ENCODE peak calls at places on chromosomes 5 and 9, in ten cellular contexts. One of them, this sample, is unnamed.

GRCh38 chr5:5025774-5026406 is 114.2 kb upstream of the ADAMTS16 start:
- DNase-seq in heart left ventricle: no peak
- DNase-seq in sigmoid colon: no peak
- DNase-seq in tibial nerve: no peak
- DNase-seq in IMR-90: no peak
- DNase-seq in HCT116: no peak
- DNase-seq in stomach: no peak
- DNase-seq in endothelial cell of umbilical vein: no peak
- DNase-seq in thyroid gland: no peak
- DNase-seq in lower leg skin: no peak
- DNase-seq in this sample: no peak

GRCh38 chr5:36719266-36719665 is 112.9 kb downstream of the SLC1A3 start:
- DNase-seq in thyroid gland: no peak
- DNase-seq in sigmoid colon: no peak
- DNase-seq in endothelial cell of umbilical vein: no peak
- DNase-seq in HCT116: no peak
- DNase-seq in IMR-90: no peak
- DNase-seq in lower leg skin: no peak
- DNase-seq in stomach: no peak
- DNase-seq in tibial nerve: no peak
- DNase-seq in heart left ventricle: no peak
- DNase-seq in this sample: no peak

GRCh38 chr5:174472956-174473355 is 251.4 kb upstream of the MSX2 start:
- DNase-seq in endothelial cell of umbilical vein: no peak
- DNase-seq in IMR-90: no peak
- DNase-seq in stomach: no peak
- DNase-seq in thyroid gland: no peak
- DNase-seq in HCT116: no peak
- DNase-seq in sigmoid colon: no peak
- DNase-seq in lower leg skin: no peak
- DNase-seq in tibial nerve: no peak
- DNase-seq in heart left ventricle: no peak
- DNase-seq in this sample: no peak

GRCh38 chr9:107707419-107707837 is 217.9 kb upstream of the KLF4 start:
- DNase-seq in stomach: no peak
- DNase-seq in heart left ventricle: no peak
- DNase-seq in lower leg skin: no peak
- DNase-seq in sigmoid colon: no peak
- DNase-seq in HCT116: no peak
- DNase-seq in endothelial cell of umbilical vein: no peak
- DNase-seq in tibial nerve: no peak
- DNase-seq in thyroid gland: no peak
- DNase-seq in IMR-90: peak
- DNase-seq in this sample: no peak

GRCh38 chr9:4259489-4259888 is 40.4 kb downstream of the GLIS3 start:
- DNase-seq in heart left ventricle: no peak
- DNase-seq in tibial nerve: no peak
- DNase-seq in IMR-90: no peak
- DNase-seq in lower leg skin: no peak
- DNase-seq in thyroid gland: no peak
- DNase-seq in HCT116: no peak
- DNase-seq in sigmoid colon: no peak
- DNase-seq in endothelial cell of umbilical vein: no peak
- DNase-seq in stomach: no peak
- DNase-seq in this sample: no peak

GRCh38 chr9:38030658-38031057 is 38.4 kb downstream of the SHB start:
- DNase-seq in stomach: no peak
- DNase-seq in IMR-90: no peak
- DNase-seq in HCT116: no peak
- DNase-seq in sigmoid colon: no peak
- DNase-seq in tibial nerve: no peak
- DNase-seq in heart left ventricle: no peak
- DNase-seq in endothelial cell of umbilical vein: no peak
- DNase-seq in thyroid gland: no peak
- DNase-seq in lower leg skin: no peak
- DNase-seq in this sample: no peak

GRCh38 chr9:131598121-131598520 is 52.8 kb downstream of the PRRT1B start:
- DNase-seq in lower leg skin: no peak
- DNase-seq in stomach: peak
- DNase-seq in IMR-90: no peak
- DNase-seq in HCT116: no peak
- DNase-seq in tibial nerve: peak
- DNase-seq in thyroid gland: no peak
- DNase-seq in heart left ventricle: peak
- DNase-seq in sigmoid colon: peak
- DNase-seq in endothelial cell of umbilical vein: no peak
- DNase-seq in this sample: no peak

GRCh38 chr9:136124976-136125692 is 6.5 kb upstream of the TMEM250 start:
- DNase-seq in HCT116: no peak
- DNase-seq in lower leg skin: no peak
- DNase-seq in sigmoid colon: no peak
- DNase-seq in tibial nerve: no peak
- DNase-seq in IMR-90: no peak
- DNase-seq in thyroid gland: no peak
- DNase-seq in stomach: no peak
- DNase-seq in heart left ventricle: no peak
- DNase-seq in endothelial cell of umbilical vein: no peak
- DNase-seq in this sample: no peak

GRCh38 chr9:121708768-121709488 is 57.5 kb downstream of the DAB2IP start:
- DNase-seq in thyroid gland: no peak
- DNase-seq in HCT116: no peak
- DNase-seq in IMR-90: no peak
- DNase-seq in heart left ventricle: no peak
- DNase-seq in sigmoid colon: peak
- DNase-seq in tibial nerve: no peak
- DNase-seq in lower leg skin: no peak
- DNase-seq in endothelial cell of umbilical vein: no peak
- DNase-seq in stomach: no peak
- DNase-seq in this sample: no peak

GRCh38 chr9:117135481-117135880 is 279.4 kb downstream of the ASTN2 start:
- DNase-seq in stomach: no peak
- DNase-seq in thyroid gland: no peak
- DNase-seq in IMR-90: no peak
- DNase-seq in HCT116: no peak
- DNase-seq in endothelial cell of umbilical vein: no peak
- DNase-seq in heart left ventricle: no peak
- DNase-seq in tibial nerve: no peak
- DNase-seq in sigmoid colon: no peak
- DNase-seq in lower leg skin: no peak
- DNase-seq in this sample: no peak

GRCh38 chr9:97512966-97513560 is 11.6 kb downstream of the TMOD1 start:
- DNase-seq in endothelial cell of umbilical vein: no peak
- DNase-seq in IMR-90: no peak
- DNase-seq in stomach: no peak
- DNase-seq in thyroid gland: peak
- DNase-seq in heart left ventricle: no peak
- DNase-seq in HCT116: no peak
- DNase-seq in lower leg skin: no peak
- DNase-seq in tibial nerve: no peak
- DNase-seq in sigmoid colon: no peak
- DNase-seq in this sample: no peak

GRCh38 chr5:33313150-33313549 is 127.6 kb upstream of the TARS1 start:
- DNase-seq in lower leg skin: no peak
- DNase-seq in HCT116: peak
- DNase-seq in heart left ventricle: no peak
- DNase-seq in IMR-90: peak
- DNase-seq in endothelial cell of umbilical vein: peak
- DNase-seq in sigmoid colon: no peak
- DNase-seq in tibial nerve: no peak
- DNase-seq in stomach: no peak
- DNase-seq in thyroid gland: no peak
- DNase-seq in this sample: no peak

GRCh38 chr9:114616684-114617520 is 5.8 kb downstream of the TMEM268 start:
- DNase-seq in tibial nerve: peak
- DNase-seq in stomach: peak
- DNase-seq in lower leg skin: peak
- DNase-seq in sigmoid colon: peak
- DNase-seq in IMR-90: no peak
- DNase-seq in endothelial cell of umbilical vein: no peak
- DNase-seq in heart left ventricle: peak
- DNase-seq in thyroid gland: peak
- DNase-seq in HCT116: no peak
- DNase-seq in this sample: peak

GRCh38 chr5:32261198-32261597 is 51.5 kb downstream of the MTMR12 start:
- DNase-seq in HCT116: no peak
- DNase-seq in lower leg skin: no peak
- DNase-seq in IMR-90: no peak
- DNase-seq in stomach: no peak
- DNase-seq in endothelial cell of umbilical vein: no peak
- DNase-seq in sigmoid colon: no peak
- DNase-seq in tibial nerve: no peak
- DNase-seq in heart left ventricle: no peak
- DNase-seq in thyroid gland: no peak
- DNase-seq in this sample: no peak

GRCh38 chr9:114058688-114059046 is 19.4 kb downstream of the AMBP start:
- DNase-seq in lower leg skin: peak
- DNase-seq in HCT116: no peak
- DNase-seq in heart left ventricle: no peak
- DNase-seq in thyroid gland: peak
- DNase-seq in sigmoid colon: no peak
- DNase-seq in tibial nerve: no peak
- DNase-seq in IMR-90: no peak
- DNase-seq in stomach: no peak
- DNase-seq in endothelial cell of umbilical vein: no peak
- DNase-seq in this sample: no peak

GRCh38 chr9:129884220-129885017 is 49.2 kb downstream of the USP20 start:
- DNase-seq in stomach: peak
- DNase-seq in tibial nerve: peak
- DNase-seq in heart left ventricle: peak
- DNase-seq in IMR-90: peak
- DNase-seq in HCT116: peak
- DNase-seq in lower leg skin: peak
- DNase-seq in sigmoid colon: peak
- DNase-seq in endothelial cell of umbilical vein: peak
- DNase-seq in thyroid gland: peak
- DNase-seq in this sample: peak

GRCh38 chr5:124718376-124718775 is 28.1 kb downstream of the ZNF608 start:
- DNase-seq in heart left ventricle: no peak
- DNase-seq in endothelial cell of umbilical vein: peak
- DNase-seq in thyroid gland: no peak
- DNase-seq in IMR-90: no peak
- DNase-seq in tibial nerve: no peak
- DNase-seq in HCT116: no peak
- DNase-seq in sigmoid colon: no peak
- DNase-seq in lower leg skin: no peak
- DNase-seq in stomach: no peak
- DNase-seq in this sample: no peak

GRCh38 chr9:135468866-135469521 is 10.6 kb upstream of the PPP1R26 start:
- DNase-seq in IMR-90: peak
- DNase-seq in thyroid gland: no peak
- DNase-seq in sigmoid colon: no peak
- DNase-seq in HCT116: peak
- DNase-seq in endothelial cell of umbilical vein: no peak
- DNase-seq in lower leg skin: no peak
- DNase-seq in stomach: no peak
- DNase-seq in tibial nerve: no peak
- DNase-seq in heart left ventricle: no peak
- DNase-seq in this sample: no peak

GRCh38 chr5:177133845-177134652 is 476 bp downstream of the NSD1 start:
- DNase-seq in tibial nerve: no peak
- DNase-seq in endothelial cell of umbilical vein: peak
- DNase-seq in thyroid gland: peak
- DNase-seq in HCT116: no peak
- DNase-seq in stomach: peak
- DNase-seq in sigmoid colon: peak
- DNase-seq in IMR-90: peak
- DNase-seq in lower leg skin: no peak
- DNase-seq in heart left ventricle: peak
- DNase-seq in this sample: no peak
- TF ChIP-seq POLR2A in tibial nerve: no peak
- TF ChIP-seq POLR2A in endothelial cell of umbilical vein: peak
- TF ChIP-seq POLR2A in thyroid gland: no peak
- TF ChIP-seq POLR2A in HCT116: no peak
- TF ChIP-seq POLR2A in stomach: no peak
- TF ChIP-seq POLR2A in sigmoid colon: peak
- TF ChIP-seq POLR2A in IMR-90: no peak
- TF ChIP-seq POLR2A in lower leg skin: no peak
- TF ChIP-seq POLR2A in heart left ventricle: no peak
- TF ChIP-seq POLR2A in this sample: no peak

GRCh38 chr9:125631391-125632085 is 75.5 kb downstream of the MAPKAP1 start:
- DNase-seq in tibial nerve: no peak
- DNase-seq in heart left ventricle: no peak
- DNase-seq in stomach: no peak
- DNase-seq in IMR-90: peak
- DNase-seq in HCT116: no peak
- DNase-seq in sigmoid colon: no peak
- DNase-seq in endothelial cell of umbilical vein: peak
- DNase-seq in lower leg skin: no peak
- DNase-seq in thyroid gland: peak
- DNase-seq in this sample: no peak
- TF ChIP-seq CTCF in tibial nerve: no peak
- TF ChIP-seq CTCF in heart left ventricle: peak
- TF ChIP-seq CTCF in stomach: peak
- TF ChIP-seq CTCF in IMR-90: peak
- TF ChIP-seq CTCF in HCT116: peak
- TF ChIP-seq CTCF in sigmoid colon: peak
- TF ChIP-seq CTCF in endothelial cell of umbilical vein: peak
- TF ChIP-seq CTCF in lower leg skin: no peak
- TF ChIP-seq CTCF in thyroid gland: peak
- TF ChIP-seq CTCF in this sample: peak

DNA sequence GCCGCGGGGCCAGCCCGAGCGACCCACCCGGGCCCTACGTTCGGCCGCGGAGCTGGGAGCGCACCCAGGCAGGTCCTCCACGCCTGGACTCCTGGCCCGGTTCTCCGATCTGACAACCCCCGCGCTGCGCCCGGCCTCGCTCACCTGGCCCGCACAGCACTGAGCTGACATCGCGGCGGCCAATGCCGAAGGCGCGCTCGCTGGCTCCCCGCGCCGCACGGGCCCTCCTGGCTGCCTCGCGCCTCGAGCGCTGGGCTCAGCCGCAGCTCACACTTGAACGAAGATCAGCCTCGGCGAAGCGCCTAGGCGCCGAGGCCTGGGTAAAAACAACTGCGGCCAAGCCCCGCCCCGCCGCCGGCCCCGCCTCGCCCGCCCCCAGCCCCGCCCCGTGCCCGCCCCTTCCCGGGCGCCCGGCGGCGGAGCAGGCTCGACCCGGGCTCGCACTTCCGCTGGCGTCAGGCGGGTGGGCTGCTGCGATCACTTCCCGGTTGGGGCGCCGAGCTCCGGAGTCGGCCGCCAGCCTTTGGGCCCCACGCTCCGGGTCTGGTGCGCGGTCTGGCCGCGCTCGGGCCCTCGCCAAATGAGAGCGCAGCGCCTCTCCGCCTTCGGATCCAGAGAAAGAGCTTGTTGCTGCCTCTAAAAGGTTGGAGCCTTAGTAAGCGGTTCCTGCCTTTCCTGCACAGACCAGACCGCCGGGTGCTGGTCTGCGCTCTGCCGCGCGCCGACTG is at the start of gene SERINC5:
- DNase-seq in IMR-90: peak
- DNase-seq in heart left ventricle: peak
- DNase-seq in thyroid gland: peak
- DNase-seq in tibial nerve: peak
- DNase-seq in endothelial cell of umbilical vein: peak
- DNase-seq in lower leg skin: peak
- DNase-seq in HCT116: peak
- DNase-seq in sigmoid colon: peak
- DNase-seq in stomach: peak
- DNase-seq in this sample: peak
- TF ChIP-seq POLR2A in IMR-90: peak
- TF ChIP-seq POLR2A in heart left ventricle: peak
- TF ChIP-seq POLR2A in thyroid gland: peak
- TF ChIP-seq POLR2A in tibial nerve: peak
- TF ChIP-seq POLR2A in endothelial cell of umbilical vein: peak
- TF ChIP-seq POLR2A in lower leg skin: peak
- TF ChIP-seq POLR2A in HCT116: peak
- TF ChIP-seq POLR2A in sigmoid colon: peak
- TF ChIP-seq POLR2A in stomach: no peak
- TF ChIP-seq POLR2A in this sample: peak

GRCh38 chr5:28648108-28648507 is 1609.7 kb upstream of the CDH9 start:
- DNase-seq in IMR-90: no peak
- DNase-seq in thyroid gland: no peak
- DNase-seq in sigmoid colon: no peak
- DNase-seq in endothelial cell of umbilical vein: no peak
- DNase-seq in lower leg skin: no peak
- DNase-seq in heart left ventricle: no peak
- DNase-seq in stomach: no peak
- DNase-seq in HCT116: no peak
- DNase-seq in tibial nerve: no peak
- DNase-seq in this sample: no peak
- TF ChIP-seq CTCF in IMR-90: no peak
- TF ChIP-seq CTCF in thyroid gland: no peak
- TF ChIP-seq CTCF in sigmoid colon: no peak
- TF ChIP-seq CTCF in endothelial cell of umbilical vein: no peak
- TF ChIP-seq CTCF in lower leg skin: no peak
- TF ChIP-seq CTCF in heart left ventricle: no peak
- TF ChIP-seq CTCF in stomach: no peak
- TF ChIP-seq CTCF in HCT116: no peak
- TF ChIP-seq CTCF in tibial nerve: no peak
- TF ChIP-seq CTCF in this sample: no peak

This sample was measured in esophagus squamous epithelium.